ENCODE peak calls at places on chromosome 16, in four cellular contexts. S is CD8-positive, alpha-beta T cell; K is heart left ventricle; J is left lung. O is an unnamed sample.

GRCh38 chr16:15611610-15612009 is 31.3 kb downstream of the MARF1 start:
- ATAC-seq in S (no peak), J (no peak), K (no peak), O (no peak)

GRCh38 chr16:78211951-78212350 is 112.5 kb downstream of the WWOX start:
- ATAC-seq in J (peak; percentile 93), K (no peak), S (no peak), O (no peak)

GRCh38 chr16:54947616-54948015 is 17.0 kb downstream of the IRX5 start:
- ATAC-seq in K (no peak), J (no peak), S (no peak), O (no peak)

GRCh38 chr16:17312100-17312732 is 158.5 kb downstream of the XYLT1 start:
- ATAC-seq in S (no peak), J (peak; percentile 65), K (no peak), O (peak; percentile 53)

GRCh38 chr16:88369447-88370008 is 13.2 kb upstream of the ZNF469 start:
- ATAC-seq in K (no peak), S (no peak), J (no peak), O (no peak)

GRCh38 chr16:23435500-23435899 is 17.5 kb downstream of the COG7 start:
- ATAC-seq in K (peak; percentile 82), S (peak; percentile 97), J (peak; percentile 89), O (peak; percentile 74)

GRCh38 chr16:1224558-1224957 is 510 bp downstream of the TPSG1 start:
- ATAC-seq in J (no peak), S (no peak), K (no peak), O (no peak)

GRCh38 chr16:66273644-66274334 is 92.7 kb upstream of the CDH5 start:
- ATAC-seq in J (no peak), S (no peak), K (no peak), O (no peak)

GRCh38 chr16:19375561-19376158 is 42.0 kb upstream of the TMC5 start:
- ATAC-seq in S (no peak), K (peak; percentile 71), J (peak; percentile 87), O (peak; percentile 57)

GRCh38 chr16:27232061-27232841 is 28.9 kb downstream of the KDM8 start:
- ATAC-seq in K (no peak), J (no peak), S (no peak), O (no peak)

GRCh38 chr16:23258919-23259237 is 43.2 kb upstream of the SCNN1B start:
- ATAC-seq in K (no peak), S (no peak), J (no peak), O (no peak)

GRCh38 chr16:69411064-69411985 is 13.1 kb upstream of the CYB5B start:
- ATAC-seq in S (peak; percentile 79), J (no peak), K (no peak), O (no peak)

GRCh38 chr16:47392114-47392513 is 68.7 kb downstream of the ITFG1 start:
- ATAC-seq in K (no peak), S (no peak), J (peak; percentile 84), O (no peak)

GRCh38 chr16:1494711-1495110 is 1.6 kb downstream of the TELO2 start:
- ATAC-seq in J (no peak), S (no peak), K (peak; percentile 52), O (no peak)

GRCh38 chr16:59060212-59060611 is 326.1 kb upstream of the GOT2 start:
- ATAC-seq in J (no peak), S (no peak), K (no peak), O (no peak)

GRCh38 chr16:7270823-7271222 is 61.8 kb upstream of the RBFOX1 start:
- ATAC-seq in S (no peak), K (no peak), J (no peak), O (no peak)

GRCh38 chr16:67761924-67762323 is 42.8 kb upstream of the GFOD2 start:
- ATAC-seq in K (no peak), S (no peak), J (no peak), O (no peak)

GRCh38 chr16:3465911-3466584 is 22.6 kb downstream of the NAA60 start:
- ATAC-seq in S (no peak), K (no peak), J (no peak), O (no peak)

GRCh38 chr16:3173892-3174617 is 13.9 kb upstream of the OR1F1 start:
- ATAC-seq in K (no peak), J (no peak), S (peak; percentile 7), O (no peak)

GRCh38 chr16:47493358-47494337 is 32.5 kb downstream of the PHKB start:
- ATAC-seq in S (no peak), K (no peak), J (no peak), O (no peak)

GRCh38 chr16:68259007-68259406 is 5.3 kb upstream of the SLC7A6 start:
- ATAC-seq in S (no peak), K (no peak), J (no peak), O (no peak)

GRCh38 chr16:63315229-63315628 is 1279.0 kb upstream of the CDH8 start:
- ATAC-seq in S (no peak), K (no peak), J (no peak), O (no peak)

GRCh38 chr16:86569843-86570447 is 3.3 kb downstream of the FOXC2 start:
- ATAC-seq in J (no peak), S (no peak), K (no peak), O (no peak)

GRCh38 chr16:83187404-83187803 is 560.6 kb downstream of the CDH13 start:
- ATAC-seq in J (peak; percentile 32), S (no peak), K (no peak), O (no peak)

GRCh38 chr16:27769561-27770222 is 219.7 kb downstream of the KATNIP start:
- ATAC-seq in S (no peak), K (peak; percentile 43), J (no peak), O (no peak)

GRCh38 chr16:87501117-87501516 is 8.3 kb upstream of the ZCCHC14 start:
- ATAC-seq in S (no peak), K (no peak), J (no peak), O (no peak)

GRCh38 chr16:89741342-89742014 is 20.1 kb downstream of the ZNF276 start:
- ATAC-seq in K (peak; percentile 17), J (no peak), S (no peak), O (no peak)

GRCh38 chr16:89811321-89811720 is 5.1 kb downstream of the FANCA start:
- ATAC-seq in K (no peak), S (no peak), J (no peak), O (no peak)

GRCh38 chr16:21727344-21727743 is 63.6 kb downstream of the OTOA start:
- ATAC-seq in J (no peak), K (no peak), S (no peak), O (no peak)

GRCh38 chr16:63617990-63618763 is 1503.7 kb downstream of the CDH11 start:
- ATAC-seq in J (peak; percentile 48), K (peak; percentile 88), S (no peak), O (no peak)

GRCh38 chr16:8714143-8714542 is 39.7 kb downstream of the ABAT start:
- ATAC-seq in S (no peak), K (no peak), J (no peak), O (no peak)

GRCh38 chr16:7317982-7318381 is 14.7 kb upstream of the RBFOX1 start:
- ATAC-seq in K (no peak), J (no peak), S (no peak), O (no peak)

GRCh38 chr16:649646-650045 is 481 bp downstream of the WDR90 start:
- ATAC-seq in K (no peak), J (no peak), S (peak; percentile 6), O (no peak)

GRCh38 chr16:22751104-22751667 is 62.8 kb upstream of the HS3ST2 start:
- ATAC-seq in S (no peak), K (peak; percentile 68), J (no peak), O (no peak)

GRCh38 chr16:87733190-87733589 is 32.6 kb downstream of the KLHDC4 start:
- ATAC-seq in J (no peak), S (peak; percentile 73), K (no peak), O (no peak)

GRCh38 chr16:82720414-82720813 is 93.6 kb downstream of the CDH13 start:
- ATAC-seq in K (no peak), J (no peak), S (no peak), O (no peak)

GRCh38 chr16:2450975-2451381 is 8.9 kb upstream of the TEDC2 start:
- ATAC-seq in S (no peak), J (no peak), K (no peak), O (no peak)

GRCh38 chr16:89341697-89342694 is 124.5 kb downstream of the ZNF778 start:
- ATAC-seq in J (no peak), S (peak; percentile 43), K (no peak), O (no peak)

GRCh38 chr16:73262931-73263330 is 215.0 kb upstream of the ZFHX3 start:
- ATAC-seq in S (no peak), K (no peak), J (no peak), O (no peak)

DNA sequence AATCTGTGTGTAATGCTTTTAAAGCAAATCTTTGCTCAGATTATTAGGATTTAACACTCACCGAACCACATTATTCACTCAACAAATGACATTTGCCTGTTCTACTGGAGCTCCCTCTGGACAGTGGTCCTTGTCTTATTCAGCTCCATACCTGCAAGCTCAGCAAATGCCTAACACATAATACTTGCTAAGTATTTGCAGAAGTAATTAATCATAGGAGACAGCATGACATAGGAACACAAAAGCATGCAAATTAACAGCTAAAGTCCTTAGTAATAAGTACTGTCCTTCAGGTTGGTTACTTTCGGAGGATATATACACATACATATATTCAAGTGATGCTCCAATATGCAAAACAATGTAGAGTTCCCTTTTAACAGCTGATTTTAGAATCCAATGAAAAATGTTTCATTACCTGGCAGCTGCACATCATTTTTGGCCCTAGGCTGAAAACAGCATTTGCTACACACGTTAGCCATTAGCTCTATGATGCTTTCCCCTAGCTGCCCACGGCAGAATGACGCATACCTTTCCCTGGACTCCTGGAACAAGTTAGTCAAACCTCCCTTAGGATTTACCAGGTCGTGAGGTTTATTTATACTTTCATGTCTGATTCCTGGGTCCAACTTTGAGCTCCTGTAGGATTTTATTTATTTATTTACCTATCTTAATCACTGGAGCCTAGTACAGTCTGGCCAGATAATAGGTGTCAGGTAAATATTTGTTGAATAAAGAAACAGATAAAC is 8.6 kb downstream of the BRD7 start:
- ATAC-seq in S (no peak), J (no peak), K (peak; percentile 74), O (peak; percentile 74)
- H3K27ac ChIP-seq in S (no peak overlapping the region), J (no peak overlapping the region), K (no peak overlapping the region), O (peak overlapping the region; percentile 71)

GRCh38 chr16:25045696-25046381 is 30.7 kb upstream of the ARHGAP17 start:
- ATAC-seq in K (no peak), S (no peak), J (no peak), O (no peak)
- H3K36me3 ChIP-seq in K (no peaks in the 10 kb centered on the region), S (no peaks in the 10 kb centered on the region), J (no peaks in the 10 kb centered on the region), O (no peaks in the 10 kb centered on the region)

GRCh38 chr16:5005916-5006315 is 27.8 kb downstream of the NAGPA start:
- ATAC-seq in S (no peak), K (no peak), J (no peak), O (no peak)
- H3K27ac ChIP-seq in S (no peak overlapping the region), K (no peak overlapping the region), J (no peak overlapping the region), O (no peak overlapping the region)

GRCh38 chr16:81711609-81712329 is 67.3 kb upstream of the PLCG2 start:
- ATAC-seq in K (peak; percentile 57), S (no peak), J (peak; percentile 53), O (peak; percentile 26)
- H3K36me3 ChIP-seq in K (peaks cover 32% of the 10 kb centered on the region), S (no peaks in the 10 kb centered on the region), J (peaks cover 36% of the 10 kb centered on the region), O (no peaks in the 10 kb centered on the region)

DNA sequence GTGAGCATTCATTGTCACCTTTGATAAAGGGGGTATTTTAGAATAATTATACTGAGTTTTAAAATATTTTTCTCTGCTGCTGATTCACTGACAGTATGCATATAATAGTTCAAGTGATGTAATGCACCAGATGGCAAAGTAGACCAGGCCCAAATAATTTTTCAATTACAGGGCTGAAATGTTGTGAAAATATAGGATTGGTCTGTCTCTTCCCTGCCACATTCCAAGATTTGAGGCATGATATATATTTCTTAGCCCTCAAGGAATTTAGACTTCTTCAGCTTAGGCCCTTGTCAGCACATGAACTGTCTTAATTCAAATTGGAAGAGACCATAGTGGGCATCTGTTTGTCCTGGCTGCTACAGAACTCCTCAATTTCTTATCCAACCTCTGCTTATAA is 39.2 kb upstream of the SLC12A3 start:
- ATAC-seq in S (no peak), J (no peak), K (no peak), O (no peak)
- H3K27ac ChIP-seq in S (no peak overlapping the region), J (no peak overlapping the region), K (no peak overlapping the region), O (no peak overlapping the region)

O was measured in gastroesophageal sphincter.